ENCODE peak calls at places on chromosomes 5 and 9, in six cellular contexts. S, I, P, G, Z and W are unnamed samples. For H3K27me3, the result is how much of the 10 kb centered on the place peaks cover.

GRCh38 chr5:119417891-119418781 is 34.2 kb upstream of the HSD17B4 start:
- DNase-seq in S (no peak), I (no peak), P (peak), G (no peak), Z (no peak), W (no peak)

GRCh38 chr9:75933982-75934381 is 43.5 kb downstream of the PCSK5 start:
- DNase-seq in S (no peak), I (no peak), P (no peak), G (no peak), Z (no peak), W (no peak)

GRCh38 chr5:141855265-141856029 is 22.8 kb downstream of the PCDH1 start:
- DNase-seq in S (no peak), I (no peak), P (no peak), G (no peak), Z (no peak), W (no peak)

GRCh38 chr9:38141751-38142150 is 72.7 kb upstream of the SHB start:
- DNase-seq in S (no peak), I (no peak), P (peak), G (no peak), Z (no peak), W (peak)

GRCh38 chr9:1490341-1491115 is 440.4 kb downstream of the DMRT2 start:
- DNase-seq in S (no peak), I (no peak), P (peak), G (no peak), Z (no peak), W (no peak)

GRCh38 chr9:71504636-71505035 is 263.7 kb downstream of the CEMIP2 start:
- DNase-seq in S (no peak), I (no peak), P (no peak), G (no peak), Z (no peak), W (peak)

GRCh38 chr5:175517824-175518450 is 39.6 kb downstream of the SFXN1 start:
- DNase-seq in S (peak), I (no peak), P (peak), G (no peak), Z (no peak), W (peak)

GRCh38 chr5:159750226-159750625 is 166.1 kb upstream of the ADRA1B start:
- DNase-seq in S (no peak), I (no peak), P (no peak), G (no peak), Z (no peak), W (no peak)

GRCh38 chr9:134643306-134643705 is 1.7 kb downstream of the COL5A1 start:
- DNase-seq in S (no peak), I (no peak), P (peak), G (peak), Z (no peak), W (no peak)

GRCh38 chr9:16090907-16091629 is 538.2 kb downstream of the CCDC171 start:
- DNase-seq in S (no peak), I (no peak), P (peak), G (no peak), Z (no peak), W (no peak)

GRCh38 chr9:27356446-27356845 is 59.5 kb upstream of the EQTN start:
- DNase-seq in S (no peak), I (no peak), P (no peak), G (no peak), Z (no peak), W (no peak)

GRCh38 chr5:173394701-173395100 is 66.5 kb upstream of the STC2 start:
- DNase-seq in S (no peak), I (no peak), P (no peak), G (no peak), Z (no peak), W (no peak)

GRCh38 chr5:153491408-153491807 is 938 bp downstream of the GRIA1 start:
- DNase-seq in S (no peak), I (no peak), P (no peak), G (no peak), Z (no peak), W (no peak)
- TF ChIP-seq CTCF in S (no peak), I (no peak), P (no peak), G (no peak), Z (no peak), W (no peak)

DNA sequence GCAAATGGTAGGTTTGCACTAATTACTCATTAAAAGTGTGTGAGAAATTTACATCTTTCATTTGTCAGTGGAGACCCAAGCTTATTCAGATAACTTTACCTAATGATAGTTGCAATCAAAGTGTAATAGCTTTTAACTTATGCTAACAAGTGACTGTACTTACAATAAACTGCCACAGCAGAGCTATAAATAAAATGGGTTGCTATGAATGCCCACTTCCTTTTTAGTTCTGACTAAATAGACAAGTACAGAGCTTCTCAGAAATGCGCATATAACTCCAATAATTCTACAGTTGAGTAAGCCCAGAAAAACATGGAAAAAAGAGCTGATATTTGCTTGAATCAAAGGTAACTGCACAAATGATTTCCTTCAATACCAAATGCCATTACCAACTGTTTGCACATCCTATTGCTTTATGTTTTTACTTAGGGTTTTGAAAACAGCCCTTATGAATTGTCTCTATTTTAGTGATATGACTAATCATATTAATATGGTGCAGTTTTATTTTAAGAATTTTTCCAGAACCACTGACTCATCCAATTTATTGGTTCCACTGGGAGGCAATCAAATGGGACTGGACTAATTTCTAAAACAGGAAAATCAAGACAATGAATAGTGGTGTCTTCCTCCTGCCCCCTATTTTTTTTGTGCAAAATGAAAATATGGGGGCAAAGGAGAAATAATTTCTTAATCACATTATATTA is 84.1 kb downstream of the PPP2R2B start:
- DNase-seq in S (no peak), I (no peak), P (no peak), G (no peak), Z (no peak), W (no peak)
- H3K4me3 ChIP-seq in S (no peak), I (no peak), P (no peak), G (no peak), Z (no peak), W (no peak)

DNA sequence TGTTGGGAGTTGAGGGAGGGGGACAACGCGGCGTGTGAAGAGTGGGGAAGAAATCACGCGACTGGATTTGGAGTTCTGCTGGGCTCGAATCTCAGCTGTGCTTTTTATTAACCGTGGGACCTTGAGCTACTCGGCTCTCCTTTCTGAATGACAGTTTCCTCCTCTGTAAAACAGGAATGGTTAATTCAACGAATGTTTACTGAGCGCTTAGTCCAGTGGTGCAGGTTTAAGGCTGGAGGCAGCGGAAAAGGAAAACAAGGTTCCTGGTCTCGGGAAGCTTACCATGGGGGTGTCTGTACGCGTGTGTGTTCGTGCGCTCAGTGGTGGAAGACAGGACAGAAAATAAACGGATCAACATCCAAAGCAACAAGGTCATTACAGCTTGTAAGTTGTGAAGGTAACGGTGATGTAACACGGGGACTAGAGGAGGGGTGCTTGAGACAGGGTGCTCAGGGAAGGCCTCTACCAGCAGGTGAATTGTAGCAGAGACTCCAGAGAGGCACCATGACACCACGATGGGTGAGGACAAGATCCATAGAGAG is 277 bp downstream of the EIF4E1B start:
- DNase-seq in S (no peak), I (no peak), P (no peak), G (no peak), Z (no peak), W (no peak)
- H3K27me3 ChIP-seq in S (under half), I (under half), P (under half), G (under half), Z (under half), W (half or more)

DNA sequence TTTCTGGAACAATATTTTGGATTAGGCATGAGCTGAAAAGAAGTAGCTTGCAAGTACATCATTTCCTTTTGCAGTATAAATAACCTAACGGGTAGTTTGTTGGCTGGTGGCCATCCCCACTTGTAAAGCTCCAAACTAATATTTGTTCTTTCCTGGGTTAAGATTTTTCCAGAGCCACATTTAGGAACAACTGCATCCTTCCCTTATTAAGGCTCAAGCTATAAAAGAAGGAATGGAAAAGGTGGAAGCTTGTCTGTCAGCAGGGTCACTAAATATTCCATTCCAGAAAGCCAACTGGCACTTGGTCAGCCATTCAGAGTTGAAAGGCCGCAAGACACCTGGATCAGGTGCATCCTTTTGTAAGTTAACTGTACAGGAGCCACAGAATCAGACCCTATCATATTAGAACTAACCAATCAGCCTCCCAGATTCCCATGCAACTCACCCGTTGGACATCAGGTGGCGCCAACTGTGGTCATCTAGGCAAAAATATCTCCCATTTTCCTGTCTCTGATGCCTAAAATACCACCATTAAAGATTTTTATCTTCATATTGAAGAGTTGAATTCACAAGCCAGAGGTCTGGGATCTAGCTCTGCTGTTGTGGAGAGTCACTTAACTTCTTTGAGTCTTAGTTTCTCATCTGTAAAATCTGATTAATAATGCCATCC is 82.9 kb downstream of the PTCD2 start:
- DNase-seq in S (no peak), I (peak), P (peak), G (no peak), Z (no peak), W (no peak)
- TF ChIP-seq CTCF in S (no peak), I (no peak), P (peak), G (no peak), Z (peak), W (peak)